ENCODE peak calls at places on chromosome 17, in nine cellular contexts. One of them, this sample, is unnamed.

GRCh38 chr17:33292184-33292980 is 713 bp downstream of the ASIC2 start:
- DNase-seq in uterus: no peak
- DNase-seq in lower leg skin: no peak
- DNase-seq in breast epithelium: no peak
- DNase-seq in nephron progenitor cell: peak
- DNase-seq in endothelial cell: peak
- DNase-seq in H9: peak
- DNase-seq in mesothelial cell of epicardium: peak
- DNase-seq in pancreas: peak
- DNase-seq in this sample: no peak

GRCh38 chr17:62707425-62707739 is 79.9 kb downstream of the MRC2 start:
- DNase-seq in uterus: no peak
- DNase-seq in lower leg skin: peak
- DNase-seq in breast epithelium: no peak
- DNase-seq in nephron progenitor cell: no peak
- DNase-seq in endothelial cell: no peak
- DNase-seq in H9: peak
- DNase-seq in mesothelial cell of epicardium: no peak
- DNase-seq in pancreas: no peak
- DNase-seq in this sample: no peak

GRCh38 chr17:4417129-4417667 is 16.5 kb upstream of the SPNS3 start:
- DNase-seq in uterus: no peak
- DNase-seq in lower leg skin: no peak
- DNase-seq in breast epithelium: no peak
- DNase-seq in nephron progenitor cell: no peak
- DNase-seq in endothelial cell: no peak
- DNase-seq in H9: no peak
- DNase-seq in mesothelial cell of epicardium: no peak
- DNase-seq in pancreas: no peak
- DNase-seq in this sample: no peak

GRCh38 chr17:10471853-10472252 is 2.5 kb upstream of the MYH4 start:
- DNase-seq in uterus: no peak
- DNase-seq in lower leg skin: no peak
- DNase-seq in breast epithelium: no peak
- DNase-seq in nephron progenitor cell: no peak
- DNase-seq in endothelial cell: no peak
- DNase-seq in H9: no peak
- DNase-seq in mesothelial cell of epicardium: no peak
- DNase-seq in pancreas: no peak
- DNase-seq in this sample: no peak

GRCh38 chr17:44533533-44534246 is 23.6 kb upstream of the FZD2 start:
- DNase-seq in uterus: peak
- DNase-seq in lower leg skin: peak
- DNase-seq in breast epithelium: peak
- DNase-seq in nephron progenitor cell: peak
- DNase-seq in endothelial cell: peak
- DNase-seq in H9: peak
- DNase-seq in mesothelial cell of epicardium: peak
- DNase-seq in pancreas: peak
- DNase-seq in this sample: peak

GRCh38 chr17:57284583-57284982 is 28.3 kb downstream of the MSI2 start:
- DNase-seq in uterus: no peak
- DNase-seq in lower leg skin: no peak
- DNase-seq in breast epithelium: no peak
- DNase-seq in nephron progenitor cell: no peak
- DNase-seq in endothelial cell: no peak
- DNase-seq in H9: no peak
- DNase-seq in mesothelial cell of epicardium: no peak
- DNase-seq in pancreas: no peak
- DNase-seq in this sample: no peak

GRCh38 chr17:71004413-71004812 is 835.1 kb downstream of the KCNJ2 start:
- DNase-seq in uterus: no peak
- DNase-seq in lower leg skin: no peak
- DNase-seq in breast epithelium: no peak
- DNase-seq in nephron progenitor cell: no peak
- DNase-seq in endothelial cell: no peak
- DNase-seq in H9: no peak
- DNase-seq in mesothelial cell of epicardium: no peak
- DNase-seq in pancreas: no peak
- DNase-seq in this sample: no peak

GRCh38 chr17:17672453-17673368 is 8.5 kb upstream of the RAI1 start:
- DNase-seq in uterus: no peak
- DNase-seq in lower leg skin: no peak
- DNase-seq in breast epithelium: no peak
- DNase-seq in nephron progenitor cell: no peak
- DNase-seq in endothelial cell: no peak
- DNase-seq in H9: no peak
- DNase-seq in mesothelial cell of epicardium: no peak
- DNase-seq in pancreas: no peak
- DNase-seq in this sample: no peak

GRCh38 chr17:143785-144281 is 6.5 kb downstream of the SCGB1C2 start:
- DNase-seq in uterus: peak
- DNase-seq in lower leg skin: peak
- DNase-seq in breast epithelium: peak
- DNase-seq in nephron progenitor cell: peak
- DNase-seq in endothelial cell: peak
- DNase-seq in H9: peak
- DNase-seq in mesothelial cell of epicardium: peak
- DNase-seq in pancreas: peak
- DNase-seq in this sample: peak

GRCh38 chr17:42132941-42133340 is 10.3 kb downstream of the HSPB9 start:
- DNase-seq in uterus: no peak
- DNase-seq in lower leg skin: no peak
- DNase-seq in breast epithelium: peak
- DNase-seq in nephron progenitor cell: no peak
- DNase-seq in endothelial cell: no peak
- DNase-seq in H9: no peak
- DNase-seq in mesothelial cell of epicardium: no peak
- DNase-seq in pancreas: no peak
- DNase-seq in this sample: no peak

GRCh38 chr17:39704821-39705551 is 5.1 kb downstream of the ERBB2 start:
- DNase-seq in uterus: no peak
- DNase-seq in lower leg skin: no peak
- DNase-seq in breast epithelium: no peak
- DNase-seq in nephron progenitor cell: no peak
- DNase-seq in endothelial cell: no peak
- DNase-seq in H9: peak
- DNase-seq in mesothelial cell of epicardium: no peak
- DNase-seq in pancreas: no peak
- DNase-seq in this sample: no peak

GRCh38 chr17:68290268-68290954 is 516 bp downstream of the SLC16A6 start:
- DNase-seq in uterus: no peak
- DNase-seq in lower leg skin: peak
- DNase-seq in breast epithelium: no peak
- DNase-seq in nephron progenitor cell: peak
- DNase-seq in endothelial cell: peak
- DNase-seq in H9: peak
- DNase-seq in mesothelial cell of epicardium: peak
- DNase-seq in pancreas: peak
- DNase-seq in this sample: no peak

GRCh38 chr17:73304438-73304837 is 7.4 kb downstream of the CDC42EP4 start:
- DNase-seq in uterus: no peak
- DNase-seq in lower leg skin: no peak
- DNase-seq in breast epithelium: no peak
- DNase-seq in nephron progenitor cell: no peak
- DNase-seq in endothelial cell: no peak
- DNase-seq in H9: no peak
- DNase-seq in mesothelial cell of epicardium: no peak
- DNase-seq in pancreas: no peak
- DNase-seq in this sample: no peak

GRCh38 chr17:81250286-81251090 is 11.4 kb downstream of the NDUFAF8 start:
- DNase-seq in uterus: no peak
- DNase-seq in lower leg skin: no peak
- DNase-seq in breast epithelium: no peak
- DNase-seq in nephron progenitor cell: no peak
- DNase-seq in endothelial cell: no peak
- DNase-seq in H9: no peak
- DNase-seq in mesothelial cell of epicardium: no peak
- DNase-seq in pancreas: peak
- DNase-seq in this sample: no peak

GRCh38 chr17:72514888-72515287 is 394.1 kb downstream of the SOX9 start:
- DNase-seq in uterus: no peak
- DNase-seq in lower leg skin: no peak
- DNase-seq in breast epithelium: no peak
- DNase-seq in nephron progenitor cell: no peak
- DNase-seq in endothelial cell: no peak
- DNase-seq in H9: no peak
- DNase-seq in mesothelial cell of epicardium: no peak
- DNase-seq in pancreas: peak
- DNase-seq in this sample: no peak

GRCh38 chr17:48522990-48523389 is 7.8 kb downstream of the HOXB1 start:
- DNase-seq in uterus: no peak
- DNase-seq in lower leg skin: no peak
- DNase-seq in breast epithelium: no peak
- DNase-seq in nephron progenitor cell: no peak
- DNase-seq in endothelial cell: no peak
- DNase-seq in H9: no peak
- DNase-seq in mesothelial cell of epicardium: no peak
- DNase-seq in pancreas: no peak
- DNase-seq in this sample: no peak
- TF ChIP-seq CTCF in uterus: no peak
- TF ChIP-seq CTCF in lower leg skin: no peak
- TF ChIP-seq CTCF in breast epithelium: no peak
- TF ChIP-seq CTCF in nephron progenitor cell: peak
- TF ChIP-seq CTCF in endothelial cell: no peak
- TF ChIP-seq CTCF in H9: peak
- TF ChIP-seq CTCF in mesothelial cell of epicardium: no peak
- TF ChIP-seq CTCF in pancreas: no peak
- TF ChIP-seq CTCF in this sample: peak

GRCh38 chr17:8018436-8018835 is 16.0 kb downstream of the GUCY2D start:
- DNase-seq in uterus: no peak
- DNase-seq in lower leg skin: no peak
- DNase-seq in breast epithelium: no peak
- DNase-seq in nephron progenitor cell: no peak
- DNase-seq in endothelial cell: no peak
- DNase-seq in H9: no peak
- DNase-seq in mesothelial cell of epicardium: no peak
- DNase-seq in pancreas: no peak
- DNase-seq in this sample: no peak

GRCh38 chr17:8015957-8016631 is 13.7 kb downstream of the GUCY2D start:
- DNase-seq in uterus: no peak
- DNase-seq in lower leg skin: peak
- DNase-seq in breast epithelium: no peak
- DNase-seq in nephron progenitor cell: peak
- DNase-seq in endothelial cell: peak
- DNase-seq in H9: peak
- DNase-seq in mesothelial cell of epicardium: peak
- DNase-seq in pancreas: peak
- DNase-seq in this sample: no peak

GRCh38 chr17:8015236-8015956 is 13.0 kb downstream of the GUCY2D start:
- DNase-seq in uterus: no peak
- DNase-seq in lower leg skin: peak
- DNase-seq in breast epithelium: no peak
- DNase-seq in nephron progenitor cell: no peak
- DNase-seq in endothelial cell: no peak
- DNase-seq in H9: peak
- DNase-seq in mesothelial cell of epicardium: no peak
- DNase-seq in pancreas: no peak
- DNase-seq in this sample: no peak

GRCh38 chr17:8014558-8014850 is 12.1 kb downstream of the GUCY2D start:
- DNase-seq in uterus: no peak
- DNase-seq in lower leg skin: peak
- DNase-seq in breast epithelium: no peak
- DNase-seq in nephron progenitor cell: no peak
- DNase-seq in endothelial cell: no peak
- DNase-seq in H9: no peak
- DNase-seq in mesothelial cell of epicardium: no peak
- DNase-seq in pancreas: no peak
- DNase-seq in this sample: no peak

GRCh38 chr17:8016632-8017424 is 14.4 kb downstream of the GUCY2D start:
- DNase-seq in uterus: no peak
- DNase-seq in lower leg skin: peak
- DNase-seq in breast epithelium: no peak
- DNase-seq in nephron progenitor cell: peak
- DNase-seq in endothelial cell: peak
- DNase-seq in H9: peak
- DNase-seq in mesothelial cell of epicardium: peak
- DNase-seq in pancreas: peak
- DNase-seq in this sample: no peak
- TF ChIP-seq CTCF in uterus: peak
- TF ChIP-seq CTCF in lower leg skin: no peak
- TF ChIP-seq CTCF in breast epithelium: peak
- TF ChIP-seq CTCF in nephron progenitor cell: peak
- TF ChIP-seq CTCF in endothelial cell: peak
- TF ChIP-seq CTCF in H9: peak
- TF ChIP-seq CTCF in mesothelial cell of epicardium: peak
- TF ChIP-seq CTCF in pancreas: peak
- TF ChIP-seq CTCF in this sample: peak

GRCh38 chr17:43135454-43135819 is 10.3 kb upstream of the BRCA1 start:
- DNase-seq in uterus: no peak
- DNase-seq in lower leg skin: no peak
- DNase-seq in breast epithelium: no peak
- DNase-seq in nephron progenitor cell: no peak
- DNase-seq in endothelial cell: no peak
- DNase-seq in H9: peak
- DNase-seq in mesothelial cell of epicardium: no peak
- DNase-seq in pancreas: no peak
- DNase-seq in this sample: no peak
- TF ChIP-seq CTCF in uterus: no peak
- TF ChIP-seq CTCF in lower leg skin: no peak
- TF ChIP-seq CTCF in breast epithelium: no peak
- TF ChIP-seq CTCF in nephron progenitor cell: no peak
- TF ChIP-seq CTCF in endothelial cell: no peak
- TF ChIP-seq CTCF in H9: peak
- TF ChIP-seq CTCF in mesothelial cell of epicardium: no peak
- TF ChIP-seq CTCF in pancreas: no peak
- TF ChIP-seq CTCF in this sample: no peak

GRCh38 chr17:38577645-38578173 is 28.0 kb downstream of the SRCIN1 start:
- DNase-seq in uterus: no peak
- DNase-seq in lower leg skin: no peak
- DNase-seq in breast epithelium: no peak
- DNase-seq in nephron progenitor cell: no peak
- DNase-seq in endothelial cell: no peak
- DNase-seq in H9: no peak
- DNase-seq in mesothelial cell of epicardium: no peak
- DNase-seq in pancreas: no peak
- DNase-seq in this sample: no peak

GRCh38 chr17:38582069-38582468 is 23.7 kb downstream of the SRCIN1 start:
- DNase-seq in uterus: no peak
- DNase-seq in lower leg skin: no peak
- DNase-seq in breast epithelium: no peak
- DNase-seq in nephron progenitor cell: no peak
- DNase-seq in endothelial cell: no peak
- DNase-seq in H9: no peak
- DNase-seq in mesothelial cell of epicardium: no peak
- DNase-seq in pancreas: no peak
- DNase-seq in this sample: no peak

GRCh38 chr17:38578641-38579480 is 26.9 kb downstream of the SRCIN1 start:
- DNase-seq in uterus: no peak
- DNase-seq in lower leg skin: no peak
- DNase-seq in breast epithelium: no peak
- DNase-seq in nephron progenitor cell: peak
- DNase-seq in endothelial cell: no peak
- DNase-seq in H9: no peak
- DNase-seq in mesothelial cell of epicardium: no peak
- DNase-seq in pancreas: no peak
- DNase-seq in this sample: no peak

GRCh38 chr17:38578229-38578628 is 27.5 kb downstream of the SRCIN1 start:
- DNase-seq in uterus: no peak
- DNase-seq in lower leg skin: no peak
- DNase-seq in breast epithelium: no peak
- DNase-seq in nephron progenitor cell: peak
- DNase-seq in endothelial cell: no peak
- DNase-seq in H9: peak
- DNase-seq in mesothelial cell of epicardium: no peak
- DNase-seq in pancreas: no peak
- DNase-seq in this sample: no peak

GRCh38 chr17:38579934-38580333 is 25.8 kb downstream of the SRCIN1 start:
- DNase-seq in uterus: peak
- DNase-seq in lower leg skin: no peak
- DNase-seq in breast epithelium: no peak
- DNase-seq in nephron progenitor cell: peak
- DNase-seq in endothelial cell: peak
- DNase-seq in H9: peak
- DNase-seq in mesothelial cell of epicardium: no peak
- DNase-seq in pancreas: no peak
- DNase-seq in this sample: no peak
- TF ChIP-seq CTCF in uterus: no peak
- TF ChIP-seq CTCF in lower leg skin: no peak
- TF ChIP-seq CTCF in breast epithelium: no peak
- TF ChIP-seq CTCF in nephron progenitor cell: no peak
- TF ChIP-seq CTCF in endothelial cell: no peak
- TF ChIP-seq CTCF in H9: peak
- TF ChIP-seq CTCF in mesothelial cell of epicardium: no peak
- TF ChIP-seq CTCF in pancreas: no peak
- TF ChIP-seq CTCF in this sample: peak